ENCODE peak calls at places on chromosomes 11 and 22, in eight cellular contexts. B is AG09309; G is NCI-H1105 treated with DMSO at 0.1 percent for 48 hours; P is HS-5; D is CD4-positive, CD25-positive, alpha-beta regulatory T cell; W is left colon; Z is activated CD8-positive, alpha-beta memory T cell treated with anti-CD3 and anti-CD28 coated beads, Interleukin-2, amount 10 ng/mL, durations not matched to agents 7 days and 5 days; F is hypothalamus. M is an unnamed sample.

GRCh38 chr11:72780291-72781062 is 13.4 kb downstream of the STARD10 start:
- DNase-seq in Z (no peak), D (no peak), G (no peak), B (no peak), W (no peak), P (no peak), F (no peak), M (peak)

GRCh38 chr11:3049430-3050243 is 7.6 kb downstream of the CARS1 start:
- DNase-seq in W (peak), G (no peak), B (peak), P (peak), F (peak), D (peak), Z (peak), M (peak)

GRCh38 chr11:74755395-74755995 is 6.8 kb downstream of the RNF169 start:
- DNase-seq in Z (no peak), G (no peak), P (no peak), B (no peak), D (no peak), F (no peak), W (no peak), M (peak)

GRCh38 chr22:44947846-44948245 is 62.0 kb downstream of the PHF21B start:
- DNase-seq in P (no peak), D (no peak), B (no peak), F (no peak), Z (no peak), W (no peak), G (no peak), M (no peak)

GRCh38 chr22:50313600-50313999 is 6.2 kb upstream of the PLXNB2 start:
- DNase-seq in P (no peak), Z (no peak), B (no peak), D (no peak), G (no peak), F (no peak), W (peak), M (no peak)

GRCh38 chr22:45516163-45516562 is 13.5 kb downstream of the FBLN1 start:
- DNase-seq in Z (no peak), W (no peak), P (no peak), B (no peak), G (no peak), F (no peak), D (no peak), M (no peak)

GRCh38 chr11:22780914-22781593 is 48.5 kb downstream of the SVIP start:
- DNase-seq in B (no peak), W (no peak), D (no peak), F (no peak), Z (no peak), P (no peak), G (peak), M (no peak)

GRCh38 chr22:49975543-49976389 is 15.2 kb downstream of the PIM3 start:
- DNase-seq in Z (peak), F (no peak), W (peak), D (peak), P (no peak), G (no peak), B (no peak), M (no peak)

GRCh38 chr11:119368121-119369034 is 13.1 kb downstream of the USP2 start:
- DNase-seq in F (no peak), B (no peak), D (no peak), W (peak), G (peak), P (no peak), Z (no peak), M (peak)

GRCh38 chr11:105071060-105071732 is 26.1 kb upstream of the CARD16 start:
- DNase-seq in P (no peak), G (no peak), B (no peak), W (no peak), F (no peak), D (no peak), Z (no peak), M (peak)

GRCh38 chr11:46649180-46649738 is 31.9 kb downstream of the ATG13 start:
- DNase-seq in W (no peak), Z (no peak), P (peak), G (no peak), B (peak), F (no peak), D (no peak), M (peak)